ENCODE peak calls at places on chromosomes 13 and 19, in seven cellular contexts. X, M, V, P, K, O and Z are unnamed samples.

GRCh38 chr19:13008926-13009787 is 13.9 kb downstream of the NFIX start:
- DNase-seq in X (peak; percentile 57), P (no peak), V (no peak), M (no peak), O (no peak), K (no peak), Z (no peak)

GRCh38 chr19:7998081-7998480 is 7.4 kb downstream of the ELAVL1 start:
- DNase-seq in O (no peak), X (no peak), V (no peak), K (no peak), M (no peak), P (no peak), Z (no peak)

GRCh38 chr19:902093-902370 is 8.7 kb downstream of the RNU6-9 start:
- DNase-seq in P (no peak), X (no peak), M (no peak), V (no peak), K (no peak), O (no peak), Z (no peak)

GRCh38 chr19:50266896-50267295 is 62.3 kb downstream of the KCNC3 start:
- DNase-seq in P (no peak), X (peak; percentile 87), K (no peak), M (no peak), O (no peak), V (no peak), Z (no peak)

GRCh38 chr13:43445651-43446050 is 341.1 kb downstream of the ENOX1 start:
- DNase-seq in M (no peak), X (peak; percentile 35), V (no peak), K (no peak), P (no peak), O (no peak), Z (no peak)

GRCh38 chr13:76383671-76384461 is 502.3 kb downstream of the KCTD12 start:
- DNase-seq in V (no peak), M (no peak), O (no peak), K (no peak), X (peak; percentile 9), P (no peak), Z (no peak)

GRCh38 chr13:45333973-45334922 is 6.7 kb downstream of the TPT1 start:
- DNase-seq in V (no peak), K (no peak), O (no peak), P (no peak), M (no peak), X (no peak), Z (no peak)

GRCh38 chr13:109995578-109995977 is 209.2 kb upstream of the IRS2 start:
- DNase-seq in O (no peak), M (no peak), K (no peak), X (no peak), V (no peak), P (no peak), Z (no peak)

GRCh38 chr19:45032421-45032820 is 6.4 kb upstream of the CLASRP start:
- DNase-seq in K (no peak), V (no peak), X (no peak), P (no peak), O (no peak), M (no peak), Z (no peak)